ENCODE peak calls at places on chromosome 16, in four cellular contexts. X is IMR-90, N is GM23248, O is Karpas-422. C is an unnamed sample.

GRCh38 chr16:56667581-56668571 is at the start of gene MT1G:
- DNase-seq in X (no peak), N (peak; percentile 54), O (no peak), C (peak; percentile 80)

GRCh38 chr16:20348365-20349185 is 3.9 kb downstream of the UMOD start:
- DNase-seq in X (no peak), N (no peak), O (no peak), C (peak; percentile 25)

GRCh38 chr16:86321491-86321890 is 188.8 kb upstream of the FOXF1 start:
- DNase-seq in X (no peak), N (no peak), O (no peak), C (no peak)

GRCh38 chr16:13902677-13903076 is 17.3 kb upstream of the ERCC4 start:
- DNase-seq in X (peak; percentile 58), N (no peak), O (no peak), C (no peak)

GRCh38 chr16:16009396-16009795 is 60.0 kb downstream of the ABCC1 start:
- DNase-seq in X (no peak), N (peak; percentile 45), O (no peak), C (no peak)

GRCh38 chr16:81505011-81505660 is 60.5 kb downstream of the CMIP start:
- DNase-seq in X (no peak), N (no peak), O (no peak), C (no peak)

GRCh38 chr16:49575352-49576172 is 202.0 kb downstream of the C16orf78 start:
- DNase-seq in X (no peak), N (no peak), O (peak; percentile 77), C (peak; percentile 39)

GRCh38 chr16:12628526-12628925 is 175.2 kb downstream of the CPPED1 start:
- DNase-seq in X (no peak), N (no peak), O (no peak), C (no peak)

GRCh38 chr16:57266531-57267268 is 17.8 kb downstream of the PLLP start:
- DNase-seq in X (no peak), N (no peak), O (no peak), C (peak; percentile 29)

GRCh38 chr16:3578121-3578520 is 918 bp upstream of the NLRC3 start:
- DNase-seq in X (no peak), N (no peak), O (peak; percentile 63), C (no peak)

GRCh38 chr16:77816293-77816692 is 27.9 kb downstream of the VAT1L start:
- DNase-seq in X (peak; percentile 81), N (peak; percentile 10), O (no peak), C (no peak)

GRCh38 chr16:46728804-46729203 is 19.3 kb downstream of the MYLK3 start:
- DNase-seq in X (no peak), N (no peak), O (no peak), C (no peak)

GRCh38 chr16:20904507-20905079 is 4.0 kb downstream of the LYRM1 start:
- DNase-seq in X (peak; percentile 60), N (peak; percentile 49), O (peak; percentile 92), C (no peak)

GRCh38 chr16:89324056-89325010 is 106.8 kb downstream of the ZNF778 start:
- DNase-seq in X (peak; percentile 92), N (peak; percentile 83), O (no peak), C (no peak)

GRCh38 chr16:23979426-23979825 is 143.6 kb downstream of the PRKCB start:
- DNase-seq in X (no peak), N (no peak), O (no peak), C (no peak)

GRCh38 chr16:85227924-85228462 is 115.7 kb upstream of the CIBAR2 start:
- DNase-seq in X (peak; percentile 76), N (peak; percentile 93), O (no peak), C (no peak)

GRCh38 chr16:22739077-22739476 is 74.9 kb upstream of the HS3ST2 start:
- DNase-seq in X (no peak), N (no peak), O (peak; percentile 45), C (no peak)

GRCh38 chr16:66366433-66367299 is at the start of gene CDH5:
- DNase-seq in X (no peak), N (peak; percentile 9), O (no peak), C (no peak)

GRCh38 chr16:86584726-86585721 is 6.7 kb downstream of the FOXL1 start:
- DNase-seq in X (no peak), N (peak; percentile 74), O (no peak), C (no peak)

GRCh38 chr16:24088767-24089166 is 167.4 kb upstream of the CACNG3 start:
- DNase-seq in X (no peak), N (no peak), O (no peak), C (no peak)

GRCh38 chr16:50928065-50928464 is 186.2 kb downstream of the CYLD start:
- DNase-seq in X (no peak), N (no peak), O (no peak), C (no peak)

GRCh38 chr16:73173396-73173795 is 125.5 kb upstream of the ZFHX3 start:
- DNase-seq in X (no peak), N (peak; percentile 37), O (no peak), C (no peak)

GRCh38 chr16:82059983-82060421 is 24.9 kb downstream of the HSD17B2 start:
- DNase-seq in X (no peak), N (no peak), O (no peak), C (no peak)

GRCh38 chr16:79707867-79708266 is 107.3 kb upstream of the MAF start:
- DNase-seq in X (no peak), N (peak; percentile 9), O (no peak), C (peak; percentile 35)

GRCh38 chr16:66695935-66696668 is 441 bp downstream of the CMTM4 start:
- DNase-seq in X (no peak), N (no peak), O (no peak), C (peak; percentile 80)

GRCh38 chr16:50445603-50446250 is 76.9 kb upstream of the BRD7 start:
- DNase-seq in X (no peak), N (no peak), O (no peak), C (no peak)

GRCh38 chr16:89658221-89658879 is 714 bp downstream of the SPATA33 start:
- DNase-seq in X (no peak), N (peak; percentile 57), O (peak; percentile 61), C (peak; percentile 31)

GRCh38 chr16:12311309-12311708 is 334.8 kb downstream of the SNX29 start:
- DNase-seq in X (no peak), N (no peak), O (no peak), C (no peak)

GRCh38 chr16:54242199-54242598 is 44.4 kb downstream of the IRX3 start:
- DNase-seq in X (no peak), N (no peak), O (peak; percentile 65), C (no peak)

GRCh38 chr16:73546351-73546845 is 498.5 kb upstream of the ZFHX3 start:
- DNase-seq in X (no peak), N (no peak), O (no peak), C (no peak)

GRCh38 chr16:21264226-21265036 is 13.7 kb downstream of the CRYM start:
- DNase-seq in X (no peak), N (peak; percentile 62), O (no peak), C (peak; percentile 55)

GRCh38 chr16:56181401-56181800 is 9.9 kb upstream of the GNAO1 start:
- DNase-seq in X (no peak), N (no peak), O (no peak), C (no peak)

GRCh38 chr16:27377666-27378485 is 24.1 kb upstream of the IL21R start:
- DNase-seq in X (no peak), N (no peak), O (peak; percentile 75), C (no peak)

GRCh38 chr16:27995378-27995777 is 68.1 kb downstream of the GSG1L start:
- DNase-seq in X (no peak), N (no peak), O (no peak), C (no peak)

GRCh38 chr16:83269541-83269940 is 538.2 kb upstream of the HSBP1 start:
- DNase-seq in X (no peak), N (no peak), O (no peak), C (no peak)

GRCh38 chr16:86510465-86511261 is at the start of gene FOXF1:
- DNase-seq in X (peak; percentile 83), N (peak; percentile 70), O (no peak), C (no peak)

GRCh38 chr16:68236804-68237242 is 896 bp upstream of the ESRP2 start:
- DNase-seq in X (no peak), N (no peak), O (peak; percentile 64), C (no peak)

GRCh38 chr16:68235882-68236803 is at the start of gene ESRP2:
- DNase-seq in X (no peak), N (peak; percentile 24), O (no peak), C (peak; percentile 91)

GRCh38 chr16:68233835-68234187 is 2.1 kb downstream of the ESRP2 start:
- DNase-seq in X (no peak), N (no peak), O (no peak), C (no peak)

GRCh38 chr16:68234188-68235104 is 1.5 kb downstream of the ESRP2 start:
- DNase-seq in X (no peak), N (no peak), O (no peak), C (peak; percentile 98)

DNA sequence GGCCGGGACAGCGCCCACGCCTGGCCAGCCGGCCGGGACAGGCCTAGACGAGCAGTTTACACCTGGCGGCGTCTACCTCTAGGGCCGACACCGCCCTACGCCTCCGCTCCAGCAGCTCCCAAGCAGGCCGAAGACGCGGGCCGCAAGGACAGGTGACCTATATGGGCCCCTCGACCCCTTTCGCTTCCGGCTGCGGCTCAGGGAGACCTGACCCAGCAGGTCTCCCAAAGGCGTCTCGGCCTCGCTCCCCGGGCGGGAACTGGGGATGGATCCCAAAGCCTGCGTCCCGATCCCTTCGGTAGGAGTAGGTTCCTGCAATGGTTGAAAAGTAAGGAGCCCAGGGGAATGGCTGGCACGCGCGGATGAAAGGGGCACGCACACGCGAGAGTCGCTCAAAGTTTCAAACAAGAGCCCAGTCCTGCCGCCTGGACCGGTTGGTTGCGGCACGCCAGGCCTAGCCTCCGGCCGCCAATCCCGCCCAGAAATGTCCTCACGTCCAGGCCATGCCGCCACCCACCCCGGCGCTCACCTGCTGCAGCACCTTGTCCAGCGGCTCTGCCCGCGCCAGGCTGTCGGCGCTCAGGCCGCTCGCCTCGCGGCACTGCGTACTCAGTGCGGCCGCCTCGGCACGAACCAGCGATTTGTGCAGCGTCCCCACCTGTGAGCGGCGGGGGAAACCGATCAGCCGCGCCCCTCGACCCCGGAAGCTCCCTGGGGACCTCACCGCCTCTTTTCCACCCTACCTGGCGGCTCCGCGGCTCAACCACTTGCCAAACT is 634 bp downstream of the ESRP2 start:
- DNase-seq in X (no peak), N (no peak), O (no peak), C (peak; percentile 56)
- H3K9ac ChIP-seq in X (no peak overlapping the region), N (no peak overlapping the region), O (no peak overlapping the region), C (peak overlapping the region; percentile 76)

GRCh38 chr16:48308535-48308934 is 61.2 kb upstream of the ABCC11 start:
- DNase-seq in X (no peak), N (no peak), O (no peak), C (no peak)

DNA sequence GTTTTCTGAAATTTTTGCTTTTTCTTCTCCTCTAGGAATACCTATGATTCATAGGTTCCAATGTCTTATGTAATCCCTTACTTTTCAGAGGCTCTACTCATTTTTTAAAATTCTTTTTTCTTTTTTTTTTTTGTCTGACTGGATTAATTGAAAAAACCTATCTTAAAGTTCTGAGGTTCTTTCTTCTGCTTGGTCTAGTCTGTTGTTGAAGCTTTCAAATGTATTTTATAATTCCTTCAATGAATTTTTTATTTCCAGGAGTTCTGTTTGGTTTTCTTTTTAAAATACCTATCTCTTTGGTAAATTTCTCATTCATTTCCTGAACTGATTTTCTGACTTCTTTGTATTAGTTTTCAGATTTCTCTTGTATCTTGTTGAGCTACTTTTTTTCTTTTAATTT is 63.9 kb upstream of the ABCC11 start:
- DNase-seq in X (no peak), N (peak; percentile 27), O (peak; percentile 51), C (no peak)
- H3K9me3 ChIP-seq in X (peaks cover 13% of the 10 kb centered on the region), N (no peaks in the 10 kb centered on the region), O (peaks cover 19% of the 10 kb centered on the region), C (no peaks in the 10 kb centered on the region)

GRCh38 chr16:29990033-29990432 is 5.4 kb downstream of the HIRIP3 start:
- DNase-seq in X (no peak), N (no peak), O (no peak), C (peak; percentile 52)
- H3K36me3 ChIP-seq in X (peaks cover 59% of the 10 kb centered on the region), N (peaks cover 6% of the 10 kb centered on the region), O (peaks cover 5% of the 10 kb centered on the region), C (peaks cover 7% of the 10 kb centered on the region)

GRCh38 chr16:29668267-29668666 is 5.2 kb downstream of the SPN start:
- DNase-seq in X (no peak), N (no peak), O (no peak), C (no peak)
- H3K9ac ChIP-seq in X (no peak overlapping the region), N (no peak overlapping the region), O (no peak overlapping the region), C (no peak overlapping the region)